ENCODE peak calls at places on chromosomes 1 and 21, in nine cellular contexts. O is CD8-positive, alpha-beta T cell; J is GM12878; B is A549; X is upper lobe of right lung; M is lower lobe of right lung; R is heart left ventricle; Q is sigmoid colon; I is neural progenitor cell. T is an unnamed sample.

GRCh38 chr1:70866522-70867256 is 180.9 kb downstream of the PTGER3 start:
- DNase-seq in M (no peak), B (no peak), O (no peak), J (no peak), I (peak), Q (no peak), X (no peak), R (no peak), T (no peak)

GRCh38 chr1:232939748-232940147 is 10.7 kb upstream of the NTPCR start:
- DNase-seq in Q (no peak), J (no peak), X (no peak), B (no peak), M (no peak), I (no peak), R (no peak), O (no peak), T (no peak)

GRCh38 chr1:89794406-89794805 is 26.4 kb upstream of the LRRC8D start:
- DNase-seq in B (no peak), R (no peak), X (no peak), Q (no peak), J (no peak), O (no peak), I (peak), M (no peak), T (no peak)

GRCh38 chr1:2429780-2430591 is 17.6 kb upstream of the PEX10 start:
- DNase-seq in R (no peak), B (no peak), M (no peak), J (no peak), Q (no peak), O (no peak), X (no peak), I (no peak), T (no peak)

GRCh38 chr1:84833198-84833597 is 59.8 kb downstream of the LPAR3 start:
- DNase-seq in J (no peak), I (no peak), O (no peak), B (no peak), R (no peak), X (no peak), M (no peak), Q (no peak), T (no peak)

GRCh38 chr1:233025156-233025555 is 74.7 kb downstream of the NTPCR start:
- DNase-seq in J (no peak), Q (no peak), B (peak), X (no peak), O (no peak), R (peak), M (no peak), I (peak), T (no peak)

GRCh38 chr1:159900086-159900680 is at the start of gene CFAP45:
- DNase-seq in R (peak), I (peak), X (peak), O (no peak), Q (peak), J (no peak), B (no peak), M (peak), T (peak)

GRCh38 chr1:247358920-247359319 is 27.3 kb upstream of the ZNF496 start:
- DNase-seq in M (no peak), X (no peak), B (no peak), I (no peak), J (no peak), Q (no peak), O (no peak), R (no peak), T (no peak)

GRCh38 chr1:240242601-240243144 is 151.0 kb downstream of the FMN2 start:
- DNase-seq in Q (no peak), O (no peak), I (no peak), M (no peak), J (no peak), R (no peak), X (no peak), B (no peak), T (no peak)

GRCh38 chr21:31282095-31282709 is 61.9 kb downstream of the TIAM1 start:
- DNase-seq in B (peak), I (no peak), Q (no peak), J (no peak), M (no peak), R (peak), X (no peak), O (no peak), T (no peak)

GRCh38 chr1:26851106-26851684 is 11.8 kb upstream of the SFN start:
- DNase-seq in I (no peak), Q (no peak), X (no peak), J (no peak), O (no peak), B (no peak), M (no peak), R (no peak), T (no peak)
- TF ChIP-seq CTCF in I (no peak), Q (no peak), X (no peak), J (peak), O (no peak), B (no peak), M (no peak), R (no peak), T (no peak)

DNA sequence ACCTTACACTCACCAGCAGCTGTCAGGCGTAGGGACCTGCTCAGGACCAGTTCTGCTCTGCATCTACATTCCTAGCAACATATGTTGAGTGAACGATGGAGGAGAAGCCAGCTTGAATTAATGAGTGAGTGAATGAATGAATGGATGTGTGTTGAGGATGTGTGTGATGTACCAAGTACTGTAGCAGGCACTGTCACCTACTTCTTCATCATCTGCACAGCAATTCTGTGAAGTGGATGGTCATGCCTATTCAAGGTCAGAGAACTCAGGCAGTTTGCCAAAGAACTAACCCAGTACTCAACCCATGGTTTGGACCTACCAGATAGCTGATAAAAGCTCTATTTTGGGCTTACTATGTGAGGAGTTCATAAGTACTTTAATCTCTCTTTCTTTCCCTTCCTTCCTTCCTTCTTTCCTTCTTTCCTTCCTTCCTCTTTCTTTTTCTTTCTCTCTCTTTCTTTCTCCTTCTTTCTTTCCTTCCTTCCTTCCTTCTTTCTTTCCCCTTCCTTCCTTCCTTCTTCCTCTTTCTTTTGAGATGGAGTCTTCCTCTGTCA is 56.9 kb downstream of the ATP1A1 start:
- DNase-seq in Q (no peak), B (no peak), M (no peak), R (no peak), I (no peak), O (no peak), X (no peak), J (no peak), T (no peak)
- H3K27ac ChIP-seq in Q (no peak), B (no peak), M (no peak), R (peak), I (no peak), O (no peak), X (no peak), J (no peak), T (no peak)

GRCh38 chr1:161954466-161954865 is 69.2 kb downstream of the OLFML2B start:
- DNase-seq in B (no peak), J (no peak), R (no peak), I (no peak), M (no peak), X (no peak), O (no peak), Q (no peak), T (no peak)
- H3K4me3 ChIP-seq in B (no peak), J (no peak), R (no peak), I (no peak), M (no peak), X (no peak), O (no peak), Q (no peak), T (no peak)

DNA sequence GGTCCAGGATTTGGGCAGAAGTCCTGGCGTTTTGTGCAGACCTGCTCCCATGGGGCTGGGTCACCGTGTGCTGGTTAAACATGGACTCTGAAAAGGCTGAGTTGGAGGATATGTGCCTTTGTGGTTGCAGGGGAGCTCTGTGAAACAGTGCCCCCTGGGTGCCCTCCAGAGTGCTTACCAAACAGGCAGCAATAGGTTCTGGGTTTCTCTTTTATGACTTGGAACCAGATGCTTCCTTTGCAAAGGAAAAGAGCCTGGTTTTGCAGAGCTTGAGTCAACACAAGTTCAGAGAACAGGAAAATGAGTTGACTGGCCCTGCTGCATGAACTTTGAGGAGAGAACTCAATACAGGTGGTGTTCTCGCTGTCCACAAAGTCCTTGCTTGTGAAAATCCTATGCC is 288.9 kb downstream of the TM2D1 start:
- DNase-seq in Q (no peak), O (no peak), M (no peak), R (no peak), X (no peak), I (no peak), B (no peak), J (no peak), T (no peak)
- TF ChIP-seq CTCF in Q (no peak), O (no peak), M (no peak), R (no peak), X (no peak), I (peak), B (no peak), J (peak), T (no peak)

GRCh38 chr1:212414328-212415106 is at the start of gene PACC1:
- DNase-seq in M (peak), O (peak), Q (peak), R (peak), J (peak), X (peak), I (peak), B (peak), T (peak)
- H3K27ac ChIP-seq in M (peak), O (peak), Q (peak), R (peak), J (peak), X (peak), I (no peak), B (peak), T (no peak)

GRCh38 chr21:37564924-37565529 is 198.5 kb downstream of the DYRK1A start:
- DNase-seq in J (no peak), Q (no peak), B (no peak), R (no peak), X (no peak), O (no peak), I (peak), M (no peak), T (no peak)
- H3K4me3 ChIP-seq in J (peak), Q (peak), B (peak), R (peak), X (peak), O (peak), I (no peak), M (peak), T (peak)

DNA sequence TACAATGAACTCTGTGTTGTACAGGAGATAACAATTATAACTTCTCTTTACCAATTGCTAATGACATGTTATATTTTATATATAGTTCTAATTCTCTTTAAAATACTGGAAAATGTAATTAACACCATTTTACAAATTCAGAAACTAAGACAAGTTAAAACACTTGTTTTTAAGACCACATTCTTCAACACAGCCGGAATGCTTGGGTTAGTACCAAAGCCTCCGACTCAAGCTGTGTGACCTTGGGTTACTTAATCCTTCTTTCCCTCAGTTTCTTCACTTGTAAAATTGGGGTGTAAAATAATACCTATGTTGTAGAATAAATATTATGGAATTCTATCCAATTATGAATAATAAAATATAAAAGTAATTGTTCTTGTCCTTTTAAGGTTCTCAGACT is 378.7 kb downstream of the USH2A start:
- DNase-seq in O (no peak), Q (no peak), J (no peak), M (no peak), I (no peak), X (no peak), R (no peak), B (no peak), T (no peak)
- TF ChIP-seq CTCF in O (no peak), Q (no peak), J (no peak), M (no peak), I (no peak), X (no peak), R (no peak), B (no peak), T (no peak)

GRCh38 chr1:86504130-86504479 is 35.4 kb downstream of the CLCA1 start:
- DNase-seq in I (peak), X (peak), J (no peak), Q (no peak), R (peak), O (no peak), M (peak), B (no peak), T (no peak)
- H3K27ac ChIP-seq in I (no peak), X (peak), J (no peak), Q (peak), R (peak), O (no peak), M (peak), B (no peak), T (peak)

DNA sequence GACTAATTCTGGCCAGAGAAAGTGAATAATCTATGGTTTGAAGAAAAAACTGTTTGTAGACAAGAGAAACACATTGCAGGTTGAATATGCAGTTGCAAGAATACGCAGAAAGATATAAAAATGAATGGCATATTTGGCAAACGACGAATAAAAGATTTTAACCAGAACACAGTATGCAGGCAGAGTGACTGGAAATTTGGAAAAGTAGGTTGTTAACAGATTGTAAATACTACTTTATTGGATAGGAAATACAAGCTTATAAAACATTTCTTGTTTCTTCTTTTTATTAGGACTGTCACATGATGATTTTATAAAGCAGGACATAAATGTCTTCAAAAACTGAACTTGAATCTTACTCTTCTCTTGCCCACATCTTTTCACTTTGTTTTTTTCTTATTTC is 573.3 kb upstream of the PBX1 start:
- DNase-seq in X (no peak), R (no peak), J (no peak), M (no peak), O (no peak), B (no peak), I (no peak), Q (no peak), T (no peak)
- H3K4me3 ChIP-seq in X (no peak), R (no peak), J (no peak), M (no peak), O (no peak), B (no peak), I (no peak), Q (no peak), T (no peak)